ENCODE peak calls at places on chromosomes 1 and 21, in nine cellular contexts. L is esophagus squamous epithelium, P is mesenchymal stem cell, S is HepG2, B is heart right ventricle, U is SK-N-MC, M is prostate gland, X is ovary, F is SJSA1. D is an unnamed sample.
A peak's percentile ranks its signal among the peaks of the same experiment; 100 is the strongest.

GRCh38 chr1:12615916-12616708 is 1.9 kb downstream of the DHRS3 start:
- DNase-seq in X (no peak), S (peak; percentile 97), P (peak; percentile 63), U (no peak), F (peak; percentile 65), M (peak; percentile 58), B (peak; percentile 60), L (no peak), D (no peak)

GRCh38 chr1:100353988-100354387 is 1.7 kb downstream of the CDC14A start:
- DNase-seq in F (peak; percentile 69), X (no peak), B (no peak), S (peak; percentile 82), U (no peak), M (no peak), P (peak; percentile 49), L (no peak), D (no peak)

GRCh38 chr1:214404571-214405213 is 123.7 kb downstream of the SMYD2 start:
- DNase-seq in U (no peak), B (no peak), P (peak; percentile 92), X (no peak), M (no peak), L (no peak), F (peak; percentile 83), S (peak; percentile 2), D (no peak)

GRCh38 chr21:44552681-44553080 is 1.4 kb upstream of the KRTAP10-2 start:
- DNase-seq in B (no peak), U (no peak), L (no peak), M (no peak), X (peak; percentile 8), S (no peak), F (no peak), P (no peak), D (no peak)

GRCh38 chr21:17045214-17045835 is 467.5 kb upstream of the CXADR start:
- DNase-seq in P (peak; percentile 11), U (no peak), X (no peak), S (no peak), F (peak; percentile 37), L (no peak), M (no peak), B (no peak), D (no peak)

GRCh38 chr1:170807432-170807831 is 127.9 kb upstream of the MROH9 start:
- DNase-seq in L (no peak), F (no peak), U (no peak), B (no peak), M (no peak), S (no peak), X (no peak), P (peak; percentile 3), D (no peak)

GRCh38 chr1:51417496-51418383 is 87.4 kb upstream of the TTC39A start:
- DNase-seq in X (no peak), S (no peak), M (no peak), P (peak; percentile 54), F (no peak), L (no peak), B (no peak), U (no peak), D (no peak)

GRCh38 chr21:27796106-27796505 is 829.2 kb upstream of the ADAMTS5 start:
- DNase-seq in S (no peak), X (no peak), U (no peak), L (no peak), P (no peak), B (no peak), M (no peak), F (peak; percentile 82), D (no peak)

GRCh38 chr1:163588796-163589195 is 267.0 kb downstream of the NUF2 start:
- DNase-seq in X (no peak), P (no peak), U (no peak), L (no peak), M (no peak), B (no peak), S (no peak), F (no peak), D (no peak)

GRCh38 chr1:209456878-209457277 is 126.6 kb upstream of the CAMK1G start:
- DNase-seq in B (no peak), P (peak; percentile 57), M (no peak), U (no peak), S (no peak), F (no peak), X (no peak), L (no peak), D (no peak)

GRCh38 chr1:39081266-39082139 is 55.4 kb downstream of the NDUFS5 start:
- DNase-seq in M (no peak), B (no peak), S (no peak), L (no peak), U (no peak), F (no peak), P (peak; percentile 22), X (peak; percentile 56), D (no peak)

GRCh38 chr1:245074232-245074747 is 80.5 kb upstream of the KIF26B start:
- DNase-seq in B (no peak), L (no peak), F (no peak), U (no peak), S (no peak), X (no peak), M (no peak), P (peak; percentile 52), D (no peak)

GRCh38 chr1:54869173-54869851 is 17.7 kb downstream of the DHCR24 start:
- DNase-seq in M (no peak), X (no peak), S (peak; percentile 90), F (no peak), L (no peak), U (no peak), P (no peak), B (no peak), D (no peak)

GRCh38 chr1:145958734-145959133 is 917 bp upstream of the LIX1L start:
- DNase-seq in U (no peak), X (no peak), B (no peak), P (no peak), M (no peak), L (no peak), S (no peak), F (no peak), D (no peak)

GRCh38 chr1:145955436-145955835 is 2.4 kb downstream of the LIX1L start:
- DNase-seq in L (no peak), M (no peak), S (no peak), F (no peak), P (no peak), X (no peak), U (no peak), B (no peak), D (no peak)

GRCh38 chr1:145956361-145956760 is 1.5 kb downstream of the LIX1L start:
- DNase-seq in M (no peak), P (no peak), B (no peak), X (no peak), L (no peak), U (no peak), F (no peak), S (no peak), D (no peak)

GRCh38 chr1:145957443-145958319 is at the start of gene LIX1L:
- DNase-seq in B (peak; percentile 98), U (peak; percentile 88), S (peak; percentile 91), M (peak; percentile 97), F (peak; percentile 96), X (peak; percentile 95), L (peak; percentile 83), P (peak; percentile 98), D (peak; percentile 93)

GRCh38 chr1:145956776-145957442 is 908 bp downstream of the LIX1L start:
- DNase-seq in L (no peak), F (peak; percentile 26), S (no peak), X (peak; percentile 61), P (peak; percentile 21), M (no peak), U (no peak), B (peak; percentile 58), D (no peak)
- H3K27ac ChIP-seq in L (peak overlapping the region; percentile 94), F (peak overlapping the region; percentile 41), S (peak overlapping the region; percentile 61), X (peak overlapping the region; percentile 98), P (peak overlapping the region; percentile 74), M (peak overlapping the region; percentile 78), U (peak overlapping the region; percentile 79), B (peak overlapping the region; percentile 95), D (peak overlapping the region; percentile 92)

DNA sequence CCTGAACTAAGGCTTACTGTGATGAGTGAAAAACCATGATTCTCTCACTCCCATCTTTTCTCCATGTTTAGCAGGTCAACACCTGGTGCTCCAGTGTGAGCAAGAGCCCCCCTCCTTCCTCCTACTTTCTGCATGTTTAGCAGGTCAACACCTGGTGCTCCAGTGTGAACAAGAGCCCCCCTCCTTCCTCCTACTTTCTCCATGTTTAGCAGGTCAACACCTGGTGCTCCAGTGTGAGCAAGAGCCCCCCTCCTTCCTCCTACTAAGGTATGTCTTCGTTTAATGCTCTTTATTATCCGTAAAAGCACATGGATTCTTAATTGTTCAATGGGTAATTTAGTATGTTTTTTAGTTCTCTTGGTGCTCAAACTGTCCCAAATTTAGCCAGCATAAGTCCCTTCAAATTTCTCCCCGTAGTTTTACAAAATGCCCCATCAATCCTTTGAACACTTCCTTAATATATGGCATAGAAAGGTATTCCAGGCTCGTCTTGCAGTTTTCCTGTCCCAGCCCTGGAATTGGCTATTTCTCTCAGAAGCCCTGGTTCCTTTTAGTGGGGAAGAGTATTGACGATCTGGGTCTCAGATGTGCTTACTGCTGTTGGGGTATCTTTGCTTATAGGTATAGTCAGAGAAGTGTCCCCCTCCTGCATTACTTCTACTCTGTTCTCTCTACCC is 760.8 kb upstream of the TPTE start:
- DNase-seq in M (no peak), X (no peak), S (no peak), B (no peak), P (no peak), U (no peak), L (no peak), F (no peak), D (no peak)
- H3K9me3 ChIP-seq in M (no peaks in the 10 kb centered on the region), X (no peaks in the 10 kb centered on the region), S (peaks cover 92% of the 10 kb centered on the region), B (peaks cover 27% of the 10 kb centered on the region), P (peaks cover 20% of the 10 kb centered on the region), U (no peaks in the 10 kb centered on the region), L (peaks cover 6% of the 10 kb centered on the region), F (peaks cover 21% of the 10 kb centered on the region), D (peaks cover 5% of the 10 kb centered on the region)

DNA sequence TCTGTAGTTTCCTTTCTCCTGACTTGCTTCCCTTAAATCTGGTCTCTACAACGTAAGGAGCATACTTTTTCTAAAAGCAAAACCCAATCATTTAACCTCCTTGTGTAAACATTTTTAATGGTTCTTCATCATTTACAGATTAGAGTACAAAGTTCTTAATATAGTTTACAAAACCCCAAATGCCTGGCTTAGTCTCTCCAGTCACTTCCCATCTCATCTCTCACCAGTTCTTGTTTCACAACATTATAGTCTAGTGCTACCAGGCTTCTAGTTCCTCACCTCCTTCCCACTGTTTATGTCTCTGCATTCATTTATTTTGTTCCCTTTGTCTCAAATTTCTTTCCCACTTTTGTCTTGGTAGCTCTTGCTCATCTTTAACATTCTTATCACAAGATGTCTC is 168.4 kb downstream of the FASLG start:
- DNase-seq in X (no peak), M (no peak), U (no peak), P (peak; percentile 83), S (no peak), F (peak; percentile 10), L (no peak), B (no peak), D (no peak)
- H3K27ac ChIP-seq in X (no peak overlapping the region), M (no peak overlapping the region), U (no peak overlapping the region), P (no peak overlapping the region), S (no peak overlapping the region), F (no peak overlapping the region), L (peak overlapping the region; percentile 82), B (peak overlapping the region; percentile 56), D (no peak overlapping the region)

DNA sequence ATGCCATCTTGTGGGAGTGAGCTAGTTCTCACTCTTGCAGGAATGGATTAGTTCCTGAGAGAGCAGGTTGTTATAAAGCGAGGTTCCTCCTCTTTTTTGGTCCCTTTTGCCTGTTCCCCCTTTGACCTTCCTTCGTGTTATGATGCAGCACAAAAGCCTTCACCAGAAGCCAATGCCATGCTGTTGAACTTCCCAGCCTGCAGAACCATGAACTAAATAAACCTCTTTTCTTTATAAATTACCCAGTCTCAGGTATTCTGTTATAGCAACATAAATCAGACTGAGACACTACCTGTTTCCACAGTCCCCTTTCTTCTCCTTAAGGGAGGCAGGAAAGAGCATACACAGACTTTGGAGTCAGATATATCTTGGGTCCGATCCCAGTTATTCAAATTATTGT is 25.6 kb downstream of the DISP3 start:
- DNase-seq in S (no peak), B (no peak), M (no peak), U (no peak), P (no peak), L (no peak), X (no peak), F (no peak), D (no peak)
- H3K9me3 ChIP-seq in S (peaks cover 39% of the 10 kb centered on the region), B (peaks cover 58% of the 10 kb centered on the region), M (no peaks in the 10 kb centered on the region), U (peaks cover 3% of the 10 kb centered on the region), P (peaks cover 56% of the 10 kb centered on the region), L (peaks cover 6% of the 10 kb centered on the region), X (no peaks in the 10 kb centered on the region), F (peaks cover 25% of the 10 kb centered on the region), D (peaks cover 10% of the 10 kb centered on the region)

D was measured in effector memory CD4-positive, alpha-beta T cell.